ENCODE peak calls at places on chromosomes 11 and 22, in ten cellular contexts. H is GM12865; V is Calu3; P is mammary epithelial cell; K is astrocyte of the cerebellum; I is MM.1S; F is body of pancreas; J is CD8-positive, alpha-beta T cell; Q is IMR-90; L is A673. S is an unnamed sample.

GRCh38 chr11:45593992-45594391 is 71.4 kb downstream of the CHST1 start:
- DNase-seq in H (peak), V (no peak), P (no peak), K (no peak), I (peak), F (no peak), J (no peak), Q (no peak), L (peak), S (no peak)

GRCh38 chr11:29712616-29713015 is 304.2 kb downstream of the KCNA4 start:
- DNase-seq in H (no peak), V (no peak), P (no peak), K (no peak), I (no peak), F (no peak), J (no peak), Q (no peak), L (no peak), S (no peak)

GRCh38 chr11:125123947-125124633 is 12.7 kb upstream of the TMEM218 start:
- DNase-seq in H (peak), V (no peak), P (peak), K (peak), I (peak), F (peak), J (no peak), Q (peak), L (peak), S (peak)

GRCh38 chr11:31802990-31803812 is 7.9 kb downstream of the PAX6 start:
- DNase-seq in H (peak), V (no peak), P (no peak), K (no peak), I (no peak), F (no peak), J (no peak), Q (no peak), L (no peak), S (no peak)

GRCh38 chr11:24679686-24680318 is 182.9 kb downstream of the LUZP2 start:
- DNase-seq in H (no peak), V (no peak), P (no peak), K (no peak), I (no peak), F (no peak), J (no peak), Q (peak), L (no peak), S (no peak)

GRCh38 chr11:117835576-117835975 is 11.0 kb upstream of the FXYD2 start:
- DNase-seq in H (no peak), V (no peak), P (no peak), K (no peak), I (no peak), F (no peak), J (no peak), Q (no peak), L (no peak), S (no peak)

GRCh38 chr22:44702479-44703219 is 645 bp downstream of the PRR5 start:
- DNase-seq in H (no peak), V (peak), P (peak), K (no peak), I (no peak), F (peak), J (no peak), Q (peak), L (peak), S (no peak)

GRCh38 chr11:10900686-10901415 is 43.0 kb upstream of the ZBED5 start:
- DNase-seq in H (no peak), V (no peak), P (peak), K (no peak), I (no peak), F (no peak), J (no peak), Q (peak), L (no peak), S (no peak)

GRCh38 chr11:13318498-13319295 is 41.1 kb downstream of the BMAL1 start:
- DNase-seq in H (peak), V (no peak), P (no peak), K (no peak), I (peak), F (no peak), J (no peak), Q (no peak), L (no peak), S (no peak)

GRCh38 chr11:69044111-69045013 is 4.4 kb upstream of the TPCN2 start:
- DNase-seq in H (peak), V (peak), P (peak), K (peak), I (peak), F (peak), J (no peak), Q (peak), L (peak), S (peak)

GRCh38 chr11:78878631-78879030 is 304.0 kb upstream of the NARS2 start:
- DNase-seq in H (no peak), V (no peak), P (no peak), K (no peak), I (no peak), F (no peak), J (no peak), Q (no peak), L (no peak), S (no peak)

GRCh38 chr11:74696932-74697687 is 34.1 kb downstream of the CHRDL2 start:
- DNase-seq in H (peak), V (no peak), P (peak), K (peak), I (no peak), F (peak), J (no peak), Q (peak), L (no peak), S (peak)

GRCh38 chr11:39139581-39139980 is 2319.9 kb downstream of the LRRC4C start:
- DNase-seq in H (no peak), V (no peak), P (no peak), K (no peak), I (no peak), F (no peak), J (no peak), Q (no peak), L (peak), S (no peak)

GRCh38 chr11:2108675-2109481 is 30.3 kb downstream of the IGF2 start:
- DNase-seq in H (no peak), V (no peak), P (no peak), K (no peak), I (no peak), F (no peak), J (no peak), Q (no peak), L (no peak), S (no peak)

GRCh38 chr11:35009191-35009940 is 92.9 kb downstream of the PDHX start:
- DNase-seq in H (no peak), V (peak), P (peak), K (peak), I (no peak), F (peak), J (no peak), Q (peak), L (peak), S (no peak)

GRCh38 chr11:1968454-1968995 is 21.4 kb downstream of the MRPL23 start:
- DNase-seq in H (no peak), V (no peak), P (no peak), K (no peak), I (no peak), F (no peak), J (no peak), Q (no peak), L (no peak), S (no peak)

GRCh38 chr11:75262961-75263852 is 22.6 kb downstream of the TPBGL start:
- DNase-seq in H (no peak), V (no peak), P (no peak), K (no peak), I (no peak), F (no peak), J (no peak), Q (no peak), L (no peak), S (no peak)

GRCh38 chr11:2473361-2474058 is 28.7 kb downstream of the KCNQ1 start:
- DNase-seq in H (no peak), V (no peak), P (no peak), K (no peak), I (no peak), F (no peak), J (no peak), Q (no peak), L (no peak), S (no peak)

GRCh38 chr11:100273066-100273815 is 413.8 kb upstream of the ARHGAP42 start:
- DNase-seq in H (no peak), V (no peak), P (no peak), K (no peak), I (no peak), F (no peak), J (no peak), Q (no peak), L (no peak), S (no peak)

GRCh38 chr11:87871071-87871470 is 304.2 kb downstream of the RAB38 start:
- DNase-seq in H (no peak), V (no peak), P (no peak), K (no peak), I (no peak), F (no peak), J (no peak), Q (no peak), L (no peak), S (no peak)

GRCh38 chr22:46444390-46444854 is 93.0 kb downstream of the CELSR1 start:
- DNase-seq in H (no peak), V (no peak), P (no peak), K (no peak), I (no peak), F (no peak), J (no peak), Q (no peak), L (no peak), S (no peak)
- TF ChIP-seq CTCF in H (no peak), V (no peak), P (no peak), K (peak), I (no peak), F (no peak), J (no peak), Q (no peak), L (no peak), S (no peak)

GRCh38 chr22:46099740-46100139 is 50.6 kb upstream of the PPARA start:
- DNase-seq in H (no peak), V (no peak), P (no peak), K (no peak), I (no peak), F (no peak), J (no peak), Q (no peak), L (no peak), S (no peak)
- TF ChIP-seq CTCF in H (no peak), V (no peak), P (peak), K (no peak), I (no peak), F (no peak), J (no peak), Q (no peak), L (no peak), S (no peak)

GRCh38 chr22:46594947-46595298 is 25.3 kb upstream of the GRAMD4 start:
- DNase-seq in H (no peak), V (no peak), P (no peak), K (no peak), I (no peak), F (no peak), J (no peak), Q (no peak), L (no peak), S (no peak)

GRCh38 chr22:46596032-46596441 is 24.1 kb upstream of the GRAMD4 start:
- DNase-seq in H (no peak), V (no peak), P (no peak), K (no peak), I (no peak), F (no peak), J (no peak), Q (no peak), L (no peak), S (peak)

GRCh38 chr22:46598224-46598623 is 22.0 kb upstream of the GRAMD4 start:
- DNase-seq in H (no peak), V (no peak), P (no peak), K (no peak), I (no peak), F (no peak), J (no peak), Q (no peak), L (no peak), S (no peak)

GRCh38 chr22:46595545-46595944 is 24.6 kb upstream of the GRAMD4 start:
- DNase-seq in H (no peak), V (no peak), P (no peak), K (no peak), I (no peak), F (no peak), J (no peak), Q (no peak), L (no peak), S (no peak)

DNA sequence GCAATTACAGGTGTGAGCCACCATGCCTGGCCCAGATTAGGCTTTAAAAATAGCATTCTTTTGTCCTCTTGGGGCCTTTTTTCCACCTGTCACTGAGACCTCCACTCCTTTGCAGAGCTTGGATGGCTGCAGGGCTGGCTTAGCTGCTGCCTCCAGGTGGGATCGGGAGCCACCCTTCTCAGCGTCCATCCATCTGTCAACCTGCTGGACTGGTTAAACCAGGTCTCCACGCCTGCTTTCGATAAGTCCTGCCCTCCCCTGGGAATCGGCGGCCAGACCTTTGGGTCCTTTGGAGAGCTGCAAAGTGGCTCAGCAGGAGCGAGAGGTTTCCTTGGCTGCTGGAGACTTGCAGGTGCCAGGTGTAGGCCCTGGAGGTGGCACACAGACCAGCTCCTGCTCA is 23.4 kb upstream of the GRAMD4 start:
- DNase-seq in H (no peak), V (peak), P (peak), K (no peak), I (no peak), F (peak), J (no peak), Q (no peak), L (no peak), S (no peak)
- TF ChIP-seq CTCF in H (no peak), V (peak), P (peak), K (no peak), I (no peak), F (peak), J (no peak), Q (no peak), L (no peak), S (no peak)

GRCh38 chr22:37331034-37331428 is 48.7 kb downstream of the CYTH4 start:
- DNase-seq in H (no peak), V (peak), P (peak), K (peak), I (no peak), F (no peak), J (no peak), Q (peak), L (peak), S (no peak)

GRCh38 chr22:37331811-37332536 is 49.7 kb downstream of the CYTH4 start:
- DNase-seq in H (peak), V (peak), P (no peak), K (no peak), I (no peak), F (no peak), J (no peak), Q (peak), L (no peak), S (no peak)

GRCh38 chr22:37328017-37328416 is 45.7 kb downstream of the CYTH4 start:
- DNase-seq in H (no peak), V (peak), P (peak), K (peak), I (no peak), F (no peak), J (no peak), Q (peak), L (peak), S (no peak)

GRCh38 chr22:37329239-37330140 is 47.2 kb downstream of the CYTH4 start:
- DNase-seq in H (no peak), V (no peak), P (peak), K (no peak), I (no peak), F (no peak), J (no peak), Q (peak), L (no peak), S (no peak)

GRCh38 chr22:37330200-37331033 is 48.1 kb downstream of the CYTH4 start:
- DNase-seq in H (peak), V (peak), P (peak), K (peak), I (peak), F (peak), J (no peak), Q (peak), L (peak), S (no peak)
- TF ChIP-seq CTCF in H (peak), V (peak), P (peak), K (peak), I (peak), F (no peak), J (no peak), Q (peak), L (peak), S (no peak)